ENCODE peak calls at places on chromosome 21, in nine cellular contexts. V, F, S, O, G, Y, P, N and C are unnamed samples.

GRCh38 chr21:44024895-44025353 is 12.8 kb downstream of the TRAPPC10 start:
- DNase-seq in V (no peak), F (peak), N (peak), S (no peak), Y (no peak), P (no peak), G (no peak), O (peak), C (no peak)

GRCh38 chr21:44817506-44817880 is 369 bp downstream of the SUMO3 start:
- DNase-seq in O (peak), N (peak), V (peak), S (peak), G (peak), F (peak), Y (peak), P (peak), C (peak)

GRCh38 chr21:43266534-43266933 is 97.7 kb downstream of the CRYAA start:
- DNase-seq in N (no peak), O (no peak), P (no peak), G (no peak), F (peak), Y (no peak), S (no peak), V (no peak), C (no peak)

GRCh38 chr21:33875026-33875695 is 40.4 kb downstream of the ATP5PO start:
- DNase-seq in F (no peak), P (no peak), G (no peak), O (no peak), V (no peak), N (no peak), Y (no peak), S (no peak), C (no peak)

GRCh38 chr21:44503901-44504399 is 36.0 kb downstream of the KRTAP10-1 start:
- DNase-seq in Y (no peak), P (no peak), O (no peak), V (no peak), G (no peak), F (no peak), S (no peak), N (no peak), C (no peak)

GRCh38 chr21:45539796-45540600 is 2.2 kb downstream of the SLC19A1 start:
- DNase-seq in S (no peak), P (no peak), O (no peak), G (no peak), N (no peak), V (no peak), F (no peak), Y (no peak), C (no peak)

GRCh38 chr21:15754640-15755039 is 24.9 kb downstream of the USP25 start:
- DNase-seq in F (no peak), P (no peak), V (peak), Y (peak), S (no peak), O (peak), N (peak), G (no peak), C (no peak)

GRCh38 chr21:35924714-35925301 is 135.5 kb downstream of the SETD4 start:
- DNase-seq in S (no peak), F (peak), P (no peak), V (peak), N (peak), G (no peak), Y (peak), O (peak), C (no peak)

GRCh38 chr21:14495075-14495474 is 51.0 kb downstream of the SAMSN1 start:
- DNase-seq in F (no peak), O (no peak), V (no peak), S (no peak), Y (no peak), N (no peak), G (no peak), P (no peak), C (no peak)

GRCh38 chr21:32119389-32119788 is 159.5 kb downstream of the MIS18A start:
- DNase-seq in F (no peak), Y (no peak), G (no peak), V (no peak), P (no peak), S (no peak), N (no peak), O (no peak), C (no peak)

GRCh38 chr21:39221282-39221996 is 38.2 kb upstream of the PSMG1 start:
- DNase-seq in S (no peak), G (no peak), Y (no peak), V (no peak), N (no peak), O (no peak), F (no peak), P (no peak), C (no peak)

GRCh38 chr21:34276711-34277425 is 86.9 kb upstream of the KCNE2 start:
- DNase-seq in G (peak), F (peak), P (no peak), Y (peak), V (peak), O (no peak), S (peak), N (peak), C (peak)

GRCh38 chr21:33976082-33976979 is 60.7 kb upstream of the ATP5PO start:
- DNase-seq in Y (peak), P (no peak), V (peak), N (peak), G (peak), S (peak), O (peak), F (peak), C (peak)

GRCh38 chr21:41506526-41507520 is 1.1 kb downstream of the TMPRSS2 start:
- DNase-seq in Y (no peak), G (no peak), V (no peak), N (no peak), F (no peak), P (no peak), O (no peak), S (no peak), C (no peak)

GRCh38 chr21:27480841-27481261 is 514.0 kb upstream of the ADAMTS5 start:
- DNase-seq in G (no peak), N (peak), P (no peak), Y (peak), F (peak), S (no peak), V (peak), O (peak), C (peak)

GRCh38 chr21:29261555-29262540 is 36.9 kb upstream of the BACH1 start:
- DNase-seq in S (no peak), O (no peak), N (peak), P (no peak), V (no peak), F (no peak), Y (peak), G (no peak), C (no peak)

GRCh38 chr21:34598931-34599400 is 15.9 kb downstream of the RCAN1 start:
- DNase-seq in P (no peak), F (no peak), G (no peak), S (no peak), V (peak), Y (peak), O (peak), N (peak), C (no peak)

GRCh38 chr21:45916011-45916840 is 65.3 kb upstream of the COL6A1 start:
- DNase-seq in N (no peak), O (no peak), P (no peak), S (no peak), Y (no peak), F (no peak), G (no peak), V (no peak), C (no peak)

GRCh38 chr21:15928686-15929085 is 198.9 kb downstream of the USP25 start:
- DNase-seq in N (no peak), Y (no peak), V (no peak), S (no peak), F (no peak), O (no peak), G (no peak), P (no peak), C (no peak)

GRCh38 chr21:31678478-31678877 is 19.0 kb downstream of the SOD1 start:
- DNase-seq in O (no peak), G (no peak), V (no peak), N (no peak), Y (no peak), S (no peak), F (no peak), P (no peak), C (no peak)

GRCh38 chr21:43598416-43599120 is 60.7 kb downstream of the HSF2BP start:
- DNase-seq in O (peak), Y (peak), P (no peak), N (peak), F (no peak), V (no peak), G (no peak), S (no peak), C (no peak)

GRCh38 chr21:44348861-44349260 is 4.6 kb upstream of the TRPM2 start:
- DNase-seq in P (no peak), N (no peak), Y (no peak), S (no peak), O (no peak), G (no peak), F (no peak), V (no peak), C (no peak)

GRCh38 chr21:37249112-37249904 is 17.8 kb downstream of the VPS26C start:
- DNase-seq in F (no peak), Y (no peak), S (no peak), N (no peak), O (no peak), V (no peak), P (no peak), G (no peak), C (peak)

GRCh38 chr21:22468893-22469292 is 1470.7 kb downstream of the NCAM2 start:
- DNase-seq in G (no peak), S (no peak), P (no peak), F (no peak), O (no peak), V (peak), Y (no peak), N (no peak), C (no peak)

GRCh38 chr21:40967771-40968170 is 120.8 kb upstream of the DSCAM start:
- DNase-seq in V (no peak), F (no peak), N (no peak), Y (no peak), P (no peak), S (no peak), O (no peak), G (no peak), C (no peak)

GRCh38 chr21:44914176-44914874 is 6.4 kb downstream of the ITGB2 start:
- DNase-seq in F (no peak), P (no peak), Y (no peak), N (no peak), S (no peak), G (peak), V (no peak), O (no peak), C (peak)